ENCODE peak calls at places on chromosome 6, in seven cellular contexts. Q is HCT116, T is A549, E is H1, W is K562, F is HepG2, H is GM12878. O is an unnamed sample.

GRCh38 chr6:2275207-2275891 is 29.9 kb upstream of the GMDS start:
- DNase-seq in Q (no peak), T (no peak), E (no peak), W (no peak), F (no peak), H (no peak), O (peak)

GRCh38 chr6:170186909-170187668 is 103.8 kb downstream of the DLL1 start:
- DNase-seq in Q (no peak), T (no peak), E (peak), W (no peak), F (no peak), H (no peak), O (no peak)

GRCh38 chr6:71979911-71980310 is 93.6 kb downstream of the RIMS1 start:
- DNase-seq in Q (no peak), T (no peak), E (no peak), W (no peak), F (no peak), H (no peak), O (peak)

GRCh38 chr6:31651602-31652191 is 764 bp downstream of the BAG6 start:
- DNase-seq in Q (peak), T (peak), E (no peak), W (peak), F (peak), H (no peak), O (peak)

GRCh38 chr6:45965787-45966186 is 49.9 kb downstream of the CLIC5 start:
- DNase-seq in Q (no peak), T (no peak), E (no peak), W (no peak), F (no peak), H (no peak), O (peak)

GRCh38 chr6:34132486-34133185 is 13.3 kb downstream of the GRM4 start:
- DNase-seq in Q (no peak), T (peak), E (peak), W (peak), F (peak), H (no peak), O (peak)

GRCh38 chr6:149942461-149942829 is 631 bp downstream of the ULBP2 start:
- DNase-seq in Q (no peak), T (no peak), E (no peak), W (no peak), F (no peak), H (no peak), O (no peak)

GRCh38 chr6:136077834-136078576 is 172.1 kb downstream of the MTFR2 start:
- DNase-seq in Q (no peak), T (no peak), E (no peak), W (no peak), F (no peak), H (no peak), O (peak)

GRCh38 chr6:16639689-16640480 is 121.4 kb downstream of the ATXN1 start:
- DNase-seq in Q (no peak), T (peak), E (no peak), W (no peak), F (no peak), H (no peak), O (peak)

GRCh38 chr6:67000121-67000520 is 1293.1 kb upstream of the EYS start:
- DNase-seq in Q (no peak), T (no peak), E (no peak), W (no peak), F (no peak), H (no peak), O (no peak)

GRCh38 chr6:14119764-14120163 is 2.2 kb downstream of the CD83 start:
- DNase-seq in Q (no peak), T (no peak), E (no peak), W (no peak), F (no peak), H (no peak), O (no peak)

GRCh38 chr6:106136172-106136571 is 50.0 kb downstream of the PRDM1 start:
- DNase-seq in Q (no peak), T (no peak), E (no peak), W (no peak), F (no peak), H (no peak), O (no peak)

GRCh38 chr6:148829415-148830101 is 82.7 kb downstream of the UST start:
- DNase-seq in Q (no peak), T (no peak), E (no peak), W (no peak), F (no peak), H (no peak), O (peak)

GRCh38 chr6:159131709-159132108 is 37.5 kb upstream of the FNDC1 start:
- DNase-seq in Q (no peak), T (no peak), E (no peak), W (no peak), F (no peak), H (no peak), O (no peak)

GRCh38 chr6:52890018-52890417 is 19.5 kb downstream of the GSTA3 start:
- DNase-seq in Q (no peak), T (no peak), E (no peak), W (no peak), F (no peak), H (no peak), O (no peak)

GRCh38 chr6:10478187-10479040 is 42.7 kb upstream of the GCNT2 start:
- DNase-seq in Q (peak), T (peak), E (no peak), W (peak), F (peak), H (no peak), O (peak)

GRCh38 chr6:139862311-139862710 is 487.9 kb upstream of the CITED2 start:
- DNase-seq in Q (no peak), T (no peak), E (no peak), W (no peak), F (no peak), H (no peak), O (no peak)

GRCh38 chr6:94636780-94637385 is 940.5 kb upstream of the MANEA start:
- DNase-seq in Q (peak), T (no peak), E (peak), W (no peak), F (peak), H (no peak), O (peak)

GRCh38 chr6:128305976-128306375 is 214.4 kb downstream of the PTPRK start:
- DNase-seq in Q (no peak), T (no peak), E (no peak), W (no peak), F (no peak), H (no peak), O (peak)

GRCh38 chr6:6915219-6915618 is 192.5 kb upstream of the RREB1 start:
- DNase-seq in Q (no peak), T (no peak), E (no peak), W (peak), F (no peak), H (no peak), O (no peak)

GRCh38 chr6:152273002-152273401 is 364.2 kb downstream of the SYNE1 start:
- DNase-seq in Q (no peak), T (no peak), E (no peak), W (no peak), F (no peak), H (no peak), O (peak)

DNA sequence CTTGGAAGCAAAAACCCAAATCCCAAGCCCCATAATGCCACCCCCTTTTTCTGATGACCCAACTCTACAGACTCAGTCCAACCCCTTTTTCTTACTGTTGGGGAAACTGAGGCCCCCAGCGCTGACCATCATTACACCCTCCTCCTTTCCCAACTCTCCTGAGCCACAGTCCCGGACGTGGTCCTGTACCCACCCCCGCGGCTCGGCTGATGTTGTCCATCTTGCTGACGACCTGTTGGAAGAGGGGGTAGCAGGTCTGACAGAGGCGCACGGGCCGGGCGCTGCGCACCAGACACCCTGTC is 533 bp downstream of the OSTM1 start:
- DNase-seq in Q (no peak), T (no peak), E (no peak), W (peak), F (peak), H (no peak), O (peak)
- TF ChIP-seq CEBPB in Q (no peak), T (no peak), E (no peak), W (no peak), F (no peak), H (no peak), O (no peak)

DNA sequence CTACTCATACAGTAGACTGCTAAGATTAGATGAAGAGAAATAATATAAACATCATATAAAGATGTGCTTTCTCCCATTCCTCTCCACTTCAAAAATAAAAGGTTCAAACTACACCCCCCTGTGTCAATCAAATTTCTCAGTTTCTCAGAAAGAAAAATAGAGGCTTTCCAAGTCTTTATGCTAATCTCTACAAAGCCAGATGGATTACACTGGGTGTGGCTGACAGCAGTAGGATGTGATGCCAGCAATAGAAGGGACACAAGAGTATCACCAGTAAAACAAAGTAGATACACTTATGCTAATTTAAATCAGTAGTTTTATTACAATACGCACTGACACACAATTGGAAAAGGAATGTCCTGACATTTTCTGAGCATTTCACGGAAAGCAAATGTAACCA is 353.4 kb downstream of the RNGTT start:
- DNase-seq in Q (no peak), T (no peak), E (no peak), W (peak), F (no peak), H (no peak), O (no peak)
- TF ChIP-seq CEBPB in Q (no peak), T (no peak), E (no peak), W (no peak), F (no peak), H (no peak), O (no peak)

GRCh38 chr6:80674669-80675068 is 568.2 kb downstream of the BCKDHB start:
- DNase-seq in Q (no peak), T (no peak), E (no peak), W (no peak), F (no peak), H (no peak), O (no peak)
- TF ChIP-seq CEBPB in Q (no peak), T (no peak), E (no peak), W (no peak), F (no peak), H (no peak), O (no peak)

DNA sequence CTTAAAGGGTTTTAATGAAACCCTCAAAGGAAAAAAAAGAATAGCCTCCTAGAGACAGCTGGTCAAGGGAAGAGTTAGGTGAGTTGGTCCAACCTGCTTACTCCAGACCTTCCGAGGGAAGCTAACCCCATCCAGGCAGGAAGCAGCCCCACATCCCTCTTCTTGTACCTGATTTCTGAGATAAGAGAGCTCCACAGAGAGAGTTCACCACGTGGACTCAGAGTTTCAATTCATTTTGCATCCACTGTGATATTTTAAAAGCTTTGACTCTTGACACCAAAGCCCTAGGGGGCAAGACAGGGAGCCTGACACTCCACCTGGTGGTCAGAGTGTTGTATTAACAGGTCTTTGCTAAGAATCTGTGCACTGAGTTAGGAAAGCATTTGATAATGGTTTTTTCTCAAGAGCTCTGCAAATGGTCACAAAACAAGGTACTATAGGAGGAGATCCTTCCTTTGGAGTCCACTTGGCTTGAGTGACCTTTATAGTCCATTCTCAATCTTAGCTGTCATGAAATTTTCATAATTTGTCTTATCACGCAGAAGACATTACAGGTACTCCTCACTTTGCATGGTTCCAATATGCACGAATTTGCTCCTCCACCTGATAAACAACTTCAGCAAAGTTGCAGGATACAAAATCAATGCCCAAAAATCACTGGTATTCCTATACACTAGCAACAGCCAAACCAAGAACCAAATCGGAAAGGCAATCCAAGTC is 56.1 kb upstream of the RIPOR2 start:
- DNase-seq in Q (peak), T (peak), E (no peak), W (peak), F (peak), H (peak), O (peak)
- TF ChIP-seq CEBPB in Q (no peak), T (no peak), E (no peak), W (no peak), F (no peak), H (no peak), O (no peak)

GRCh38 chr6:40735126-40735920 is 148.2 kb upstream of the LRFN2 start:
- DNase-seq in Q (no peak), T (no peak), E (no peak), W (no peak), F (no peak), H (no peak), O (no peak)
- TF ChIP-seq CEBPB in Q (no peak), T (no peak), E (no peak), W (no peak), F (no peak), H (no peak), O (no peak)